ENCODE peak calls at places on chromosome 21, in five cellular contexts. Z, X, R, Y and M are unnamed samples.
A peak's percentile ranks its signal among the peaks of the same experiment; 100 is the strongest.

GRCh38 chr21:32216293-32216692 is 62.6 kb downstream of the MIS18A start:
- DNase-seq in Z (no peak), X (no peak), R (no peak), Y (no peak), M (no peak)

GRCh38 chr21:37821791-37822450 is 94.3 kb downstream of the KCNJ6 start:
- DNase-seq in Z (no peak), X (no peak), R (no peak), Y (no peak), M (no peak)

GRCh38 chr21:42556960-42557359 is 43.3 kb downstream of the SLC37A1 start:
- DNase-seq in Z (peak; percentile 58), X (no peak), R (no peak), Y (no peak), M (peak; percentile 25)

GRCh38 chr21:35995522-35996088 is 64.7 kb downstream of the SETD4 start:
- DNase-seq in Z (no peak), X (no peak), R (no peak), Y (no peak), M (no peak)

GRCh38 chr21:44496900-44497550 is 41.7 kb downstream of the LRRC3 start:
- DNase-seq in Z (no peak), X (peak; percentile 38), R (no peak), Y (no peak), M (no peak)

GRCh38 chr21:17903029-17903806 is 84.1 kb upstream of the C21orf91 start:
- DNase-seq in Z (no peak), X (peak; percentile 17), R (no peak), Y (peak; percentile 55), M (no peak)

GRCh38 chr21:17784604-17785402 is 34.4 kb downstream of the C21orf91 start:
- DNase-seq in Z (no peak), X (no peak), R (no peak), Y (peak; percentile 34), M (no peak)

GRCh38 chr21:34986561-34987533 is 62.3 kb downstream of the RUNX1 start:
- DNase-seq in Z (no peak), X (no peak), R (peak; percentile 59), Y (peak; percentile 18), M (no peak)

GRCh38 chr21:43907751-43908150 is 42.7 kb downstream of the AGPAT3 start:
- DNase-seq in Z (peak; percentile 35), X (no peak), R (no peak), Y (no peak), M (no peak)

GRCh38 chr21:14383596-14384210 is 757 bp upstream of the HSPA13 start:
- DNase-seq in Z (no peak), X (no peak), R (no peak), Y (no peak), M (no peak)

GRCh38 chr21:33266784-33267135 is 593 bp downstream of the IL10RB start:
- DNase-seq in Z (peak; percentile 69), X (no peak), R (peak; percentile 15), Y (no peak), M (no peak)

GRCh38 chr21:16634522-16634914 is 878.3 kb upstream of the CXADR start:
- DNase-seq in Z (no peak), X (peak; percentile 51), R (no peak), Y (no peak), M (no peak)

GRCh38 chr21:42668193-42668592 is 14.8 kb downstream of the PDE9A start:
- DNase-seq in Z (no peak), X (no peak), R (no peak), Y (no peak), M (no peak)

GRCh38 chr21:38960251-38960650 is 154.5 kb downstream of the ETS2 start:
- DNase-seq in Z (no peak), X (no peak), R (no peak), Y (no peak), M (no peak)

GRCh38 chr21:42406846-42407245 is 3.1 kb downstream of the UBASH3A start:
- DNase-seq in Z (no peak), X (no peak), R (no peak), Y (no peak), M (no peak)

GRCh38 chr21:26007911-26008579 is 162.5 kb downstream of the APP start:
- DNase-seq in Z (no peak), X (no peak), R (no peak), Y (no peak), M (no peak)

GRCh38 chr21:15309022-15309590 is 244.3 kb upstream of the NRIP1 start:
- DNase-seq in Z (no peak), X (no peak), R (no peak), Y (no peak), M (no peak)

GRCh38 chr21:29300547-29301138 is 1.9 kb downstream of the BACH1 start:
- DNase-seq in Z (no peak), X (no peak), R (no peak), Y (peak; percentile 81), M (no peak)

GRCh38 chr21:42833439-42833815 is 45.9 kb downstream of the WDR4 start:
- DNase-seq in Z (no peak), X (peak; percentile 32), R (peak; percentile 35), Y (peak; percentile 62), M (no peak)